ENCODE peak calls at places on chromosomes 13 and 19, in five cellular contexts. L is HCT116, P is fibroblast of lung, A is suprapubic skin, I is cardiac muscle cell. K is an unnamed sample. For H3K27me3, the result is how much of the 10 kb centered on the place peaks cover.

GRCh38 chr19:46847528-46847927 is 3.1 kb downstream of the AP2S1 start:
- DNase-seq in A (peak), L (no peak), I (peak), P (no peak), K (no peak)

GRCh38 chr13:114303700-114304327 is 10.5 kb upstream of the CHAMP1 start:
- DNase-seq in L (no peak), P (no peak), I (no peak), A (no peak), K (no peak)

GRCh38 chr19:29667390-29667783 is 2.1 kb downstream of the PLEKHF1 start:
- DNase-seq in L (no peak), I (no peak), P (no peak), A (no peak), K (no peak)

GRCh38 chr13:62300021-62300420 is 884.4 kb upstream of the PCDH20 start:
- DNase-seq in P (no peak), L (no peak), A (no peak), I (no peak), K (no peak)

GRCh38 chr19:38264486-38265212 is at the start of gene SPINT2:
- DNase-seq in P (no peak), A (peak), L (peak), I (peak), K (no peak)

GRCh38 chr13:100673831-100674362 is 698 bp downstream of the TMTC4 start:
- DNase-seq in P (peak), I (no peak), L (peak), A (no peak), K (peak)

GRCh38 chr13:95176611-95177259 is 124.5 kb downstream of the ABCC4 start:
- DNase-seq in P (peak), L (no peak), A (no peak), I (no peak), K (no peak)

GRCh38 chr13:89831157-89831556 is 1516.3 kb upstream of the MIR17HG start:
- DNase-seq in P (no peak), A (no peak), L (no peak), I (no peak), K (no peak)

GRCh38 chr13:23578411-23579071 is 8.3 kb downstream of the TNFRSF19 start:
- DNase-seq in L (no peak), P (peak), I (peak), A (peak), K (peak)

GRCh38 chr13:74132768-74133656 is 1.2 kb downstream of the KLF12 start:
- DNase-seq in L (no peak), A (peak), I (peak), P (peak), K (peak)

GRCh38 chr13:86464193-86464592 is 665.0 kb upstream of the SLITRK6 start:
- DNase-seq in P (no peak), I (no peak), L (no peak), A (no peak), K (no peak)

GRCh38 chr19:37932985-37933953 is 26.3 kb downstream of the SIPA1L3 start:
- DNase-seq in P (peak), I (no peak), A (no peak), L (no peak), K (no peak)

GRCh38 chr13:108957369-108958012 is 328.1 kb downstream of the MYO16 start:
- DNase-seq in I (no peak), L (peak), A (no peak), P (peak), K (no peak)

GRCh38 chr13:39751805-39752204 is 96.3 kb downstream of the COG6 start:
- DNase-seq in P (no peak), L (no peak), I (no peak), A (no peak), K (no peak)

GRCh38 chr19:46435009-46435408 is 6.3 kb upstream of the PNMA8C start:
- DNase-seq in L (no peak), I (no peak), P (no peak), A (no peak), K (no peak)

GRCh38 chr19:4841366-4841704 is 9.8 kb upstream of the TICAM1 start:
- DNase-seq in I (no peak), L (no peak), P (no peak), A (no peak), K (no peak)

GRCh38 chr13:28747851-28748250 is 29.1 kb upstream of the SLC46A3 start:
- DNase-seq in P (no peak), I (no peak), A (no peak), L (no peak), K (no peak)

GRCh38 chr19:30091856-30092255 is 149.8 kb downstream of the URI1 start:
- DNase-seq in L (no peak), A (no peak), P (no peak), I (no peak), K (no peak)

GRCh38 chr19:1853295-1854031 is 5.2 kb upstream of the REXO1 start:
- DNase-seq in L (peak), A (peak), P (peak), I (peak), K (peak)

GRCh38 chr19:5395996-5396939 is 55.7 kb upstream of the PTPRS start:
- DNase-seq in P (no peak), A (no peak), I (peak), L (no peak), K (peak)

GRCh38 chr13:65966991-65967451 is 1263.1 kb downstream of the PCDH9 start:
- DNase-seq in P (peak), A (no peak), I (peak), L (peak), K (peak)

GRCh38 chr13:45538382-45538781 is 73.6 kb downstream of the COG3 start:
- DNase-seq in I (no peak), P (no peak), L (peak), A (no peak), K (no peak)

GRCh38 chr19:52640916-52641315 is 2.8 kb upstream of the ZNF83 start:
- DNase-seq in A (peak), L (no peak), P (no peak), I (no peak), K (peak)

GRCh38 chr19:45786533-45786894 is 4.2 kb upstream of the DMPK start:
- DNase-seq in A (no peak), I (no peak), L (no peak), P (no peak), K (no peak)

GRCh38 chr13:114062754-114063153 is 69.7 kb downstream of the RASA3 start:
- DNase-seq in P (no peak), A (peak), I (no peak), L (no peak), K (no peak)

GRCh38 chr19:58056861-58057260 is 2.2 kb upstream of the ZNF135 start:
- DNase-seq in A (no peak), P (no peak), I (no peak), L (no peak), K (no peak)

GRCh38 chr13:62781866-62782265 is 1366.2 kb upstream of the PCDH20 start:
- DNase-seq in I (no peak), P (no peak), A (no peak), L (no peak), K (no peak)

GRCh38 chr19:612941-613340 is 20.4 kb downstream of the POLRMT start:
- DNase-seq in A (no peak), P (no peak), L (no peak), I (no peak), K (no peak)

GRCh38 chr19:23403581-23404324 is 8.5 kb upstream of the ZNF91 start:
- DNase-seq in L (no peak), I (no peak), P (no peak), A (no peak), K (no peak)

GRCh38 chr13:35992964-35993363 is 138.2 kb downstream of the DCLK1 start:
- DNase-seq in P (no peak), L (no peak), A (no peak), I (no peak), K (no peak)

GRCh38 chr13:30112602-30113435 is 194.5 kb downstream of the KATNAL1 start:
- DNase-seq in P (peak), A (peak), L (peak), I (peak), K (peak)

GRCh38 chr19:1081301-1082164 is 13.6 kb downstream of the POLR2E start:
- DNase-seq in L (no peak), P (no peak), A (no peak), I (no peak), K (no peak)

GRCh38 chr19:7676854-7677253 is at the start of gene MCEMP1:
- DNase-seq in A (no peak), I (no peak), P (no peak), L (no peak), K (no peak)

GRCh38 chr19:43802216-43802951 is at the start of gene LYPD5:
- DNase-seq in A (no peak), P (no peak), L (no peak), I (peak), K (no peak)
- H3K27me3 ChIP-seq in A (under half), P (under half), L (under half), I (under half), K (under half)

GRCh38 chr13:110907951-110908898 is 6.6 kb downstream of the ANKRD10 start:
- DNase-seq in P (peak), A (no peak), I (no peak), L (peak), K (no peak)
- H3K4me3 ChIP-seq in P (no peak), A (no peak), I (no peak), L (peak), K (no peak)

DNA sequence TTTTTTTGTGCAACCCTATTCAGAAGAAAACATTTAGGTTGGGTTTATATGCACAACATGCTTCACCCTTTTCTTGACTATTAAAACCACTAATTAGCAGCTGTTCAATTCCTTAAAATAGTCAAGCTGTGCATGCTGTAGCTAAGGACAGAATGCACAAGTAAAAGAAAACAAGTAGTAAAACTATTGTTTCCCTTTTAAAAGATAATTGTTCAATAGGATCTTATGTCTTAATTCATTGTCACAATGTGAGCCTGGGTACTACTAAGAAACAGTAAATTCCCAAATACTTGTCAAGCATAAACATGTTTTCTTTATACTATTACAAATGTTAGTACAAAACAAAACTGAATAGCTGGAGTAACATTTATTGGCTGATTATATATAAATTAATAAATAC is 32.6 kb upstream of the MIR17HG start:
- DNase-seq in L (no peak), P (no peak), I (no peak), A (no peak), K (no peak)
- H3K27me3 ChIP-seq in L (under half), P (under half), I (under half), A (under half), K (under half)

DNA sequence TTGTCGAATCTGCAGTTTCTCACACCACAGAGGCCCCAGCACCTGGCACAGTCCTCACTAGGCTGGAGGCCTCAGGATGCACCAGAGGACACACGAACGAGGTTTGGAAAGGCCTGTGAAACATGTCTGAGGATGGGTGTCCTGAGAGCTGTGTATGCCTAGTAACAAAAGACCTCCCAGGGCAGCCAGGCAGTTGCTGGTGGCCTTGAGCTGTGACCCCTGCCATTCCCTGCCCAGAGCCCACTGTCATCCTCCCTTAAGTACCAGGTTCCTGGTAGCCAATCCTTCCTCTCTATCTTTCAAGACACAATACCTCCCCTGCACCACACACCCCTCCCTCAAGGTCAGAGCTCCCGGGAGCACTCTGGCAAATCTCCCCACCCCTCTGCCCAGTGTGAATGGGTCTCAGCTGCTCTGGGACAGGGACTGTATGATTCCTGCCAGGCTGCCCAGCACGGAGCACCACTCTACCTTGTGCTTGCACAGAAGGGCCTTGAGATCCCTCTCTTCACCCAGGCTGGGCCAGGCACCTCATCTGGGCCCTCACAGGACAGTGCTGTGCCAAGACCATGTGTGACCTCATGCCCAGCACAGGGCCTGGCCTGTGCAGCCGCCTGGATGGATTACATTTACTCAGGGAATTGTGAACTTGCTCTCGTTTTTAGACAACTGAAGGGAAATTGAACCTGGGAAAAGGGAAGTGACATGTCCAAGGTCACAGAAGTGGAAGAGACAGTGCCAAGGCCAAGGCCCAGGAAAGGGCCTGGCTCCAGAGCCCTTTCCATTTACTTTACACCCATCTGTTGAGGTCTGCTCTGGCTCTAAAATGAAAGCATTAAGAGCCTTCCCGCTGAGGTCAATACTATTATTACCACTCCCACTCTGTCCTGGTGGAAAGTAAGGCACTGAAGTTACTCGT is 2.2 kb downstream of the ZNF787 start:
- DNase-seq in P (no peak), I (no peak), L (no peak), A (no peak), K (no peak)
- H3K4me3 ChIP-seq in P (peak), I (no peak), L (peak), A (peak), K (peak)

DNA sequence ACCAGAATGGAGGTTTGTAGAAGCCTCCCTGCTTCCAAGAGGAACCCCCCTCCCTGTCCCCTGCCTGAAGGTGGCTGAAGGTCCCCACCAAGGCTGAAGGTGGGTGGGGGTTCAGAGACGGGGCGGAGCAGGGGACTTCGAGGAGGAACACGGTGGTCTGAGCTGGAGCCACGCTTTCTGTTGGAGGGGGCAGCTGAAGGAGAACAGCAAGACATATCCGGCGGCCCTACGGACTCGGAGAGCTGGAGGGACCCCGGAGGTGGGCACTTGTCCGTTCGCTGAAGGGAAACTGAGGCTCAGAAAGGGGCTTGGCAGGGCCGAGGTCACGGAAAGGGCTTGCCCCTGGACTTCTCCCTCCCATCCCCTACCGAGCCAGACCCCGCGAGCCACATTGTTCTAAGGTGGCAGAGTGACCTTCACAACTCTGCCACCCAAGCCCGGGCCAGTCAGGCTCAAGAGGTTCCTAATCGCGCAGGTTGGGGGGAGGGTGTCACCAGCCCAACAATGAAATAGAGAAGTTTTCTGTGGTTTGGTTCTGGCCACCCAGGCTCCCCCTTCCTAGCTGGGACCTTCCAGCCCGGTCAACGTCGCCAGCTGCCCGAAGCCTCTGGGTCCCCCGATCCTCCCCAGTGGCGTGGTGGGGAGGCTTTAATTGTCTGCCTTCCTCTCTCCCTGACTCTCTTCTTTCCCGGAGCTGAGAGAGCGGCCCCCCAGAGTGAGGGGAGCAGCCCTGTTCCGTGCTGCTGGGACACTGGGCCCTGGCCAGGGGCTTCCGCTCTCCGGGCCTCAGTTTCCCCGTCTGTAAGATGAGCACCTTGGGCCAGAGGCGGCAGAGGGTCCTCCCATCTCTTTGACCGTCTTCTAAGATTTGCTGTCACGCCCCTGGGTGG is 15.5 kb upstream of the KCNN1 start:
- DNase-seq in L (no peak), A (no peak), P (no peak), I (peak), K (peak)
- H3K27me3 ChIP-seq in L (under half), A (half or more), P (under half), I (under half), K (under half)

DNA sequence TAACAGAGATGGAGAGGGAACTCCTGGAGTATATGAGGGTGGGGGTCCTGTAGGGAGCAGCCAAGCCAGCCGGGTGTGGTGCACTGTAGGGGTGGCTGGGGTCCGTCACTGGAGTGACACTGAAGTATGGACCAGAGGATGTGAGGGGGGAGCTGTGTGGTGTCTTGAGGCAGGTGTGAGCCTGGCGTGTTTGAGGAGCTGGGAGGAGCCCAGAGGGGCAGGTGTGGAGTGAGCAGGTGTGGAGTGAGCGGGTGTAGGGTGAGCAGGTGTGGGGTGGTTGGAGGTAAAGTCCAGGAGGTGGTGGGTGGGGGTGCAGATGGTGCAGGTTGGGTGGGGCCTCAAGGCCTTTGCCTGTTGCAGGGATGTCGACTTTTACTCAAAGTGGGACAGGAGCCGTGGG is 5.9 kb downstream of the B3GNT8 start:
- DNase-seq in L (no peak), I (no peak), A (no peak), P (no peak), K (no peak)
- H3K4me3 ChIP-seq in L (no peak), I (no peak), A (no peak), P (no peak), K (no peak)

GRCh38 chr13:42835012-42835411 is 53.6 kb downstream of the FAM216B start:
- DNase-seq in L (no peak), A (no peak), P (no peak), I (no peak), K (no peak)
- H3K27me3 ChIP-seq in L (under half), A (under half), P (under half), I (under half), K (under half)